ENCODE peak calls at places on chromosome 12, in five cellular contexts. S is NCI-H2029, E is epithelial cell of esophagus, M is A549, O is iPS-NIHi11. X is an unnamed sample.

GRCh38 chr12:71731439-71732356 is 23.0 kb upstream of the RAB21 start:
- DNase-seq in E (no peak), M (no peak), S (no peak), O (no peak), X (peak)

GRCh38 chr12:116015525-116015924 is 262.0 kb downstream of the MED13L start:
- DNase-seq in O (peak), M (peak), E (peak), S (peak), X (peak)

GRCh38 chr12:124463341-124463861 is 104.0 kb downstream of the NCOR2 start:
- DNase-seq in E (no peak), S (no peak), M (no peak), O (peak), X (no peak)

GRCh38 chr12:116955382-116956021 is 44.8 kb downstream of the FBXW8 start:
- DNase-seq in M (peak), O (no peak), S (peak), E (peak), X (peak)

GRCh38 chr12:70691018-70691672 is 53.9 kb upstream of the PTPRB start:
- DNase-seq in O (no peak), E (peak), M (no peak), S (peak), X (no peak)

GRCh38 chr12:16449459-16449858 is 102.0 kb downstream of the MGST1 start:
- DNase-seq in S (no peak), M (no peak), E (no peak), O (no peak), X (no peak)

GRCh38 chr12:81998761-81999378 is 239.7 kb upstream of the PPFIA2 start:
- DNase-seq in O (no peak), S (no peak), E (peak), M (no peak), X (no peak)

GRCh38 chr12:69042557-69042956 is 109.6 kb upstream of the CPM start:
- DNase-seq in M (no peak), O (no peak), E (no peak), S (no peak), X (no peak)

GRCh38 chr12:57845478-57846284 is 848 bp downstream of the CTDSP2 start:
- DNase-seq in E (peak), O (peak), S (peak), M (peak), X (peak)